ENCODE peak calls at places on chromosomes 2 and 18, in ten cellular contexts. N, D, X, Y, P, S, L, K, Q and R are unnamed samples.

GRCh38 chr2:218816561-218817011 is 15.0 kb downstream of the PRKAG3 start:
- DNase-seq in N (no peak), D (no peak), X (no peak), Y (no peak), P (no peak), S (no peak), L (no peak), K (no peak), Q (no peak), R (no peak)

GRCh38 chr18:32553640-32554039 is 83.0 kb upstream of the GAREM1 start:
- DNase-seq in N (no peak), D (no peak), X (no peak), Y (no peak), P (no peak), S (no peak), L (no peak), K (no peak), Q (no peak), R (no peak)

GRCh38 chr2:145060876-145061275 is 541.0 kb upstream of the ZEB2 start:
- DNase-seq in N (no peak), D (no peak), X (no peak), Y (no peak), P (no peak), S (no peak), L (no peak), K (no peak), Q (no peak), R (no peak)

GRCh38 chr2:28269019-28269784 is 123.5 kb upstream of the FOSL2 start:
- DNase-seq in N (peak), D (no peak), X (no peak), Y (no peak), P (no peak), S (no peak), L (no peak), K (no peak), Q (no peak), R (no peak)

GRCh38 chr18:75530548-75531211 is 103.2 kb upstream of the SMIM21 start:
- DNase-seq in N (no peak), D (no peak), X (no peak), Y (no peak), P (no peak), S (no peak), L (peak), K (peak), Q (no peak), R (no peak)

GRCh38 chr2:148201075-148202004 is 180.4 kb downstream of the MBD5 start:
- DNase-seq in N (peak), D (no peak), X (no peak), Y (peak), P (peak), S (no peak), L (peak), K (peak), Q (peak), R (peak)

GRCh38 chr2:19362652-19363473 is 4.4 kb upstream of the OSR1 start:
- DNase-seq in N (peak), D (peak), X (peak), Y (no peak), P (peak), S (peak), L (peak), K (peak), Q (peak), R (peak)

GRCh38 chr2:232008907-232009638 is 47.6 kb downstream of the DIS3L2 start:
- DNase-seq in N (no peak), D (no peak), X (no peak), Y (no peak), P (no peak), S (no peak), L (no peak), K (no peak), Q (no peak), R (no peak)

GRCh38 chr2:173130521-173131467 is 55.1 kb downstream of the MAP3K20 start:
- DNase-seq in N (no peak), D (no peak), X (no peak), Y (no peak), P (no peak), S (no peak), L (no peak), K (no peak), Q (no peak), R (no peak)

DNA sequence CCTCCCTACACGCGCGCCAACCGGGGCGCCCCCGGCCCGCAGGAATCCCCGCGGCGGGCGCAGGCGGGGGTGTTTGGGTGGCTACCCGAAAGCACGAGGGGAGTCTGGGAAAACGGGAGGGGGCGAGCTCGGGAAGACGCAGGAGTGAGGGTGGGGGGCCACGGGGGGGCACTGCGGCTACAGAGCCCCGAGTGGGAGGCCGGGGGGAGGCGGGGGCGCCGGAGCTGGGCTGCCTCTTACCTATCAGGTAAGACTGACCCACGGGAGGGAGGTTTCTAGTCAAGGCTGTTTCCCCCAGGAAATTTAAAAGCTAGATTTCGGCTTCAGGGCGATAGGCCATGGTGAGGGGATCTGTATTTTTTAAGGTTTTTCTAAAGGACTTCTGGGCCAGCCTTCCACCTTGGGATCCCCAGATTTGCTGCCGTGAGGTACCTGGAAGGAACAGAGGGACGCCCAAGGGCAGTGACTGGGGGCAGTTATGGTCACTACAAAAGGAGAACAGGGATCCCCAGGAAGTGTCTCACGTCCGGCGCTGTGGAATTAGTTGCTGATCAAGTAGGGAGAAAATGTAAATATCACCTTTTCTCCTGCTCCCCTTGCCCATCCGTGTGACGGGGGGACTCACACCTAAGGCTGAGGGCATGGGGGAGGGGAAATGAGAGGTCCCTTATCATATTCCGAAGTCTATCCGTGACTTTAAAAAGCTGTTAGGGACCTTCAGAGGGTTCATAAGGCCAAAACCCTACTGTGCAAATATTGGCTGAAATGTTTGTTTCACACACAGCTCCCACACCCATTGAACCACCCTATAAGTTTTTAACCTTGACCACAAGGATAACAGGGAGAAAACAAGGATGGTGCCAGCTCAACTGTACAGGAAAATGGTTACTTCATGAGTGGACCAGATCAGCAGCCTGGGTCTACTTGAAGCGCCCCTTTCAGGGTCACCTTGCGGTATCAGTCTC is 638 bp upstream of the IRS1 start:
- DNase-seq in N (no peak), D (no peak), X (peak), Y (no peak), P (no peak), S (no peak), L (peak), K (peak), Q (peak), R (no peak)
- TF ChIP-seq CTCF in N (no peak), D (no peak), X (no peak), Y (peak), P (peak), S (no peak), L (no peak), K (peak), Q (peak), R (no peak)

GRCh38 chr2:106582431-106583143 is 95.4 kb downstream of the CD8B2 start:
- DNase-seq in N (peak), D (peak), X (peak), Y (no peak), P (peak), S (peak), L (peak), K (peak), Q (no peak), R (peak)

GRCh38 chr2:106579750-106580197 is 92.6 kb downstream of the CD8B2 start:
- DNase-seq in N (no peak), D (no peak), X (no peak), Y (no peak), P (no peak), S (no peak), L (no peak), K (peak), Q (no peak), R (no peak)

GRCh38 chr2:106580241-106580640 is 93.1 kb downstream of the CD8B2 start:
- DNase-seq in N (no peak), D (no peak), X (no peak), Y (peak), P (no peak), S (no peak), L (no peak), K (no peak), Q (no peak), R (no peak)

GRCh38 chr2:106581276-106581675 is 94.1 kb downstream of the CD8B2 start:
- DNase-seq in N (no peak), D (no peak), X (no peak), Y (no peak), P (no peak), S (no peak), L (no peak), K (no peak), Q (no peak), R (no peak)

GRCh38 chr2:106581755-106582430 is 94.7 kb downstream of the CD8B2 start:
- DNase-seq in N (peak), D (peak), X (peak), Y (no peak), P (peak), S (no peak), L (peak), K (peak), Q (peak), R (peak)
- TF ChIP-seq CTCF in N (no peak), D (peak), X (no peak), Y (no peak), P (no peak), S (no peak), L (peak), K (no peak), Q (no peak), R (peak)

GRCh38 chr2:56053679-56054078 is 130.1 kb upstream of the EFEMP1 start:
- DNase-seq in N (no peak), D (no peak), X (no peak), Y (no peak), P (no peak), S (no peak), L (no peak), K (no peak), Q (no peak), R (no peak)
- TF ChIP-seq CTCF in N (no peak), D (no peak), X (no peak), Y (no peak), P (no peak), S (no peak), L (no peak), K (no peak), Q (no peak), R (no peak)

DNA sequence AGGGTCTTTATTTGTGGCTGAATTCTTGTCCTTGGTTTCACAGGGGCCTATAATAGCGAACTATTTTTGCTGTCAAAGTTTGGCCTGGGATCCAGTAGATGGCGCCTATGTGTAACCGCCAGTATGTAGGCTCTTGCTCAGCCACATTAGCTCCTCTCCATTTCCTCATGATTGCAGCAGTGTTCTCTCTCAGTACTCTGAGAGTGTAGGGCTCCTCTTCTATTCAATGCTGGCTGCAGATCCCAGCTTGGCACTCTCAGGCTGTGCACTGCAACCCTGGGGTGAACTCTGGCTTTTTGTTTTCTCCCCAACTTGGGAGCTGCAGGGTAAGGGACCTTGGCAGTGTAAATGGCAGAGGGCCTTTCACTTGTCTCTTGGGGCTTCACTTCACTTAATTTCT is 344.6 kb upstream of the CHAC2 start:
- DNase-seq in N (peak), D (peak), X (peak), Y (no peak), P (no peak), S (no peak), L (peak), K (no peak), Q (peak), R (peak)
- TF ChIP-seq CTCF in N (peak), D (peak), X (peak), Y (peak), P (no peak), S (no peak), L (peak), K (peak), Q (peak), R (peak)

DNA sequence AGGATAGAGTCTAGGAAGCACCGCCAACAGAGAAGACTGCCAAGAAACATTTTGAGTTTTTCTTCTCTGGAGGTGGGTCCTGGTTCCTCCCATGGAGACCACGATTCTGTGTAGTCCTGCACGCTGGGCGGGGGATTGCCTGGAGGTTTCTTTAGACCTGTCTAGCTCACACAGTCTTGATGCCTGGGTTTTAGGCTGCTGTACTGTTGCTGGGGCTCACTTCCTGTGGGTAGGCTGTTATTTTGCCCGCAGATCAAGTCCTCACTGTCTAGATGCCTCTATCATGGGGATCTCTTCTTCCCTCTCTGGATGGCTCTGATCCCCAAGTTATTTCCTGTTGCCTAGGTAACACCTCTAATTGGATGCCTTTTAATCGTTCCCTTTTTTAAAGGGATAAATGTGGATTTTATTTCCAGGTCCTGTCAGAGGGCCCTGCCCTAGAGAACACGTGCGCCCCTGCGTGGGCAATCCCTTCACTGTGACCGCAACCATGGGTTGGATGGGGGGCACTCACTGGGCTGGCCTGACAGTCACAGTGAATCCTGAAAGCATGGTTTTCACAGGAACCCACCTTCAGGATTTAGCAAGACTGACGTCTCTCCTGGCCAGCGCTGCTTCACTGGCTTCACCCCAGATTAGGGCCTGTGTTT is 115.7 kb downstream of the MSH2 start:
- DNase-seq in N (no peak), D (no peak), X (no peak), Y (no peak), P (no peak), S (no peak), L (no peak), K (no peak), Q (no peak), R (no peak)
- TF ChIP-seq CTCF in N (no peak), D (no peak), X (no peak), Y (no peak), P (no peak), S (no peak), L (no peak), K (no peak), Q (no peak), R (no peak)

DNA sequence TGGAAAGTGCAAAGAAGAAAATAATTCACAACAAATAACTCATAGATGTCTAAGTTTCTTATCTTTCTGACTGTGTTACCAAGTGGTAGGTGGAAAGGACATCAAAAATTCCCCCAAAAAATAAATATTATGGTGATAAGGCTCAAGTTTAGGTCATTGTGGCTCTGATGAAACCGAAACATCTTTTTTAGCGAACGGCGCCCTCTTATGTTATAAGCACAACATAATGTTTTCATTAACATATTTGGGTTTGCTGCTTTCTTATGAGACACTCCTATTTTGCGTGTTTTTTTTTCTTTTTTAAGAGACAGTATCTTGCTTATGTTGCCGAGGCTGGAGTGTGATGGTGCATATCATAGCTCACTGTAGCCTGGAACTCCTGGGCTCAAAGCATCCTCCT is 38.6 kb upstream of the SLC35G4 start:
- DNase-seq in N (no peak), D (no peak), X (no peak), Y (no peak), P (no peak), S (no peak), L (peak), K (no peak), Q (no peak), R (peak)
- TF ChIP-seq CTCF in N (no peak), D (peak), X (peak), Y (peak), P (no peak), S (no peak), L (peak), K (no peak), Q (peak), R (peak)

DNA sequence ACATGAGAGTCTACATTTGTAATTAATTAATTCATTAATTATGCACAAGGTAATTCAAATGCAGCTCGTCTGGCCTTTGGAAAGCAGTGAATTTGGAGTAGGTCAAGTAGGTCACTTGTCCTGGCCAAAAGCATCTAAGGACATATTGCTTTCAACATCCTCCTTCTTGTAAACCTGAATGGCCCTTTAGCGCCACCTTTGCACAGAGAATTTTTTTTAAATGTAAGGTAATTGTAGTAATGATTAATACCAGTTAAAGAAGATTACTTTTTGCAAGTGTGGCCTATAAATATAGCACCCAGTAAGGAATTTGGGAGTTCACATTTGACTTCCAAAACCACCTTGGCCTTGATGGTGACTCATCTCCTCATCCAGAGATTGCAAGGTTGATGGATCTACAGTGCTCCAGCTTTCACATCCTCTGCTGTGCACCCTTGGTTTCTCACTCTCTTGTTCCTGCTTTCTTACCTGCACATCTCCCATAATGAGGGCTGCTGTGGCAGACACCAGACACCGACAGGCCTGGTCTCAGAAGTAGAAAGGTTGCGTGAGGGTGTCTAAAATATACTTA is 481.7 kb downstream of the TGIF1 start:
- DNase-seq in N (no peak), D (no peak), X (no peak), Y (no peak), P (no peak), S (no peak), L (no peak), K (no peak), Q (no peak), R (no peak)
- TF ChIP-seq CTCF in N (no peak), D (no peak), X (no peak), Y (no peak), P (no peak), S (no peak), L (no peak), K (no peak), Q (no peak), R (no peak)

DNA sequence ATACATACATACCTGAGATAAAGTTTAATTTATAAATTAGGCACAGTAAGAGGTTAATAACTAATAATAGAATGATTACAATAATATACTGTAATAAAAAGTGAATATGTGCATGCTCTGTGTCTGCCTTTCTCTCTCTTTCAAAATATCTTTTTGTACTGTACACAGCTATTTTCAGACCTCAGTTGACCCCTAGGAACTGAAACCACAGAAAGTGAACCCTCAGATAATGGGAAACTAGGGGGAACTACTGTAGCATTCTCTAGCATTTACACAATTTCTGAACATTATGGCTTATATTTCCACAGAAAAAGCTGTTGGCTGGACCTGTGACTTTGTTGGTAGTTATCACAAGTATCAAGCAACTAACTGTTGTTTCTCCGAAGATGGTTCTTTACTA is 25.9 kb downstream of the WDR75 start:
- DNase-seq in N (no peak), D (no peak), X (no peak), Y (no peak), P (no peak), S (no peak), L (no peak), K (no peak), Q (no peak), R (no peak)
- TF ChIP-seq CTCF in N (no peak), D (no peak), X (no peak), Y (no peak), P (no peak), S (no peak), L (no peak), K (no peak), Q (no peak), R (no peak)

GRCh38 chr2:26846334-26846863 is 1.5 kb upstream of the DPYSL5 start:
- DNase-seq in N (peak), D (peak), X (peak), Y (no peak), P (peak), S (peak), L (peak), K (peak), Q (peak), R (peak)
- TF ChIP-seq CTCF in N (peak), D (peak), X (peak), Y (peak), P (peak), S (peak), L (peak), K (peak), Q (peak), R (peak)